ENCODE peak calls at places on chromosomes 13 and 19, in four cellular contexts. Q, S, C and J are unnamed samples.

GRCh38 chr19:903266-903797 is 9.7 kb downstream of the R3HDM4 start:
- DNase-seq in S (no peak), C (no peak), Q (no peak), J (no peak)

GRCh38 chr13:44365008-44365407 is 8.6 kb upstream of the SERP2 start:
- DNase-seq in C (no peak), Q (peak), S (no peak), J (no peak)

GRCh38 chr13:40980466-40980865 is 38.6 kb downstream of the ELF1 start:
- DNase-seq in S (no peak), C (no peak), Q (no peak), J (no peak)

GRCh38 chr19:15672580-15673175 is at the start of gene CYP4F12:
- DNase-seq in Q (no peak), C (peak), S (no peak), J (no peak)

GRCh38 chr19:13981467-13981866 is 24.7 kb downstream of the RFX1 start:
- DNase-seq in C (no peak), Q (no peak), S (no peak), J (no peak)

GRCh38 chr13:43785166-43785680 is 1.5 kb downstream of the ENOX1 start:
- DNase-seq in Q (no peak), C (no peak), S (no peak), J (no peak)

GRCh38 chr13:46551410-46552301 is 1.3 kb upstream of the LRCH1 start:
- DNase-seq in Q (no peak), S (peak), C (peak), J (peak)

GRCh38 chr19:43620061-43621001 is 902 bp upstream of the ZNF428 start:
- DNase-seq in S (no peak), C (no peak), Q (no peak), J (peak)

GRCh38 chr13:90461398-90461797 is 886.1 kb upstream of the MIR17HG start:
- DNase-seq in C (no peak), Q (no peak), S (no peak), J (no peak)

GRCh38 chr19:33098023-33098652 is 17.2 kb downstream of the GPATCH1 start:
- DNase-seq in Q (no peak), S (no peak), C (no peak), J (no peak)